ENCODE peak calls at places on chromosomes 6 and 20, in five cellular contexts. O, E, C, X and D are unnamed samples.

GRCh38 chr6:65113581-65113980 is 593.4 kb downstream of the EYS start:
- DNase-seq in E (no peak), X (no peak), C (no peak), O (no peak), D (no peak)

GRCh38 chr6:142071981-142072380 is 60.7 kb upstream of the GJE1 start:
- DNase-seq in C (no peak), O (no peak), E (no peak), X (no peak), D (no peak)

GRCh38 chr6:75291744-75292143 is 7.2 kb upstream of the TMEM30A start:
- DNase-seq in O (no peak), C (no peak), X (no peak), E (no peak), D (no peak)

GRCh38 chr6:50586074-50586473 is 127.3 kb upstream of the TFAP2D start:
- DNase-seq in X (no peak), O (no peak), C (no peak), E (no peak), D (no peak)

GRCh38 chr6:44917430-44917829 is 410.7 kb upstream of the RUNX2 start:
- DNase-seq in E (no peak), C (no peak), O (no peak), X (no peak), D (no peak)

GRCh38 chr6:116764961-116765841 is at the start of gene FAM162B:
- DNase-seq in C (no peak), O (peak), X (no peak), E (no peak), D (peak)

GRCh38 chr20:15446373-15446772 is 1109.0 kb upstream of the FLRT3 start:
- DNase-seq in O (no peak), C (no peak), X (peak), E (no peak), D (no peak)

GRCh38 chr6:151299009-151299408 is 59.2 kb downstream of the AKAP12 start:
- DNase-seq in C (no peak), X (no peak), O (no peak), E (no peak), D (no peak)

GRCh38 chr6:108074359-108075144 is at the start of gene OSTM1:
- DNase-seq in E (peak), C (peak), X (peak), O (peak), D (peak)

GRCh38 chr6:41698350-41698781 is 37.0 kb downstream of the TFEB start:
- DNase-seq in O (no peak), C (no peak), E (no peak), X (no peak), D (no peak)

GRCh38 chr6:139133272-139133671 is 1.6 kb upstream of the HECA start:
- DNase-seq in E (no peak), C (peak), X (no peak), O (no peak), D (no peak)

GRCh38 chr6:36914227-36914794 is 28.6 kb downstream of the C6orf89 start:
- DNase-seq in O (peak), C (no peak), E (peak), X (peak), D (peak)

GRCh38 chr20:35579196-35579595 is 36.4 kb upstream of the SPAG4 start:
- DNase-seq in O (no peak), X (no peak), C (no peak), E (no peak), D (no peak)

GRCh38 chr6:116954335-116954734 is 77.3 kb downstream of the RFX6 start:
- DNase-seq in E (no peak), O (no peak), C (no peak), X (no peak), D (no peak)

GRCh38 chr20:46651091-46651962 is at the start of gene SLC13A3:
- DNase-seq in X (no peak), O (peak), E (no peak), C (no peak), D (no peak)

GRCh38 chr6:5723905-5724691 is 282.6 kb downstream of the NRN1 start:
- DNase-seq in O (no peak), C (peak), E (no peak), X (no peak), D (peak)

GRCh38 chr20:45100563-45101245 is at the start of gene KCNS1:
- DNase-seq in C (no peak), O (peak), E (no peak), X (peak), D (no peak)

GRCh38 chr20:47319517-47320252 is 36.8 kb downstream of the ZMYND8 start:
- DNase-seq in C (no peak), X (peak), O (peak), E (peak), D (peak)

GRCh38 chr6:15500901-15501805 is 161.7 kb downstream of the DTNBP1 start:
- DNase-seq in X (no peak), O (no peak), C (no peak), E (no peak), D (no peak)

GRCh38 chr20:58722379-58722778 is 29.8 kb downstream of the NPEPL1 start:
- DNase-seq in X (no peak), E (no peak), C (no peak), O (no peak), D (peak)

GRCh38 chr6:50816947-50817637 is 1.6 kb upstream of the TFAP2B start:
- DNase-seq in O (no peak), C (no peak), X (no peak), E (no peak), D (no peak)

GRCh38 chr20:20712004-20712473 is 405 bp downstream of the RALGAPA2 start:
- DNase-seq in X (peak), E (no peak), O (peak), C (no peak), D (no peak)

GRCh38 chr6:134047673-134048072 is 4.8 kb downstream of the SLC2A12 start:
- DNase-seq in X (no peak), C (no peak), E (no peak), O (no peak), D (no peak)

DNA sequence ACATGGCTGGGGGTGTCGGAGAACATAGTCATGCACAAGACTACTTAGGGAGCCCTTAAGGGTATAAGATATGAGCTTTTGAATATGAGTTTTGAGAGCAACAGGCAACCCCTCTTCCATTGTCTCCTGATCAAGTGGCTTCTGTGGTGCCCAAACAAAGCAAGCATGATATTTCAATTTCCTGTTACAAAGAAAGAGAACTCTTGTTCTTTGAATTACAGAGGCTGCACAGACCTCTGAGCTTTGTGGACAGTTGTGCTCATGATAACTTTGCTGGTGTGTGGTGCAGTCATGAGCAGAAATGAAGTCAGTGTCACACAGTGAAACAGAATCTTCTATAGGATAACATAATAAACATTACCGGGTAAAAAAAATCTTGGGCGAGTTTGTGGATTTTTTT is 66.8 kb upstream of the THEMIS start:
- DNase-seq in E (no peak), C (no peak), O (no peak), X (peak), D (no peak)
- H3K4me3 ChIP-seq in E (no peak), C (no peak), O (no peak), X (no peak), D (no peak)

DNA sequence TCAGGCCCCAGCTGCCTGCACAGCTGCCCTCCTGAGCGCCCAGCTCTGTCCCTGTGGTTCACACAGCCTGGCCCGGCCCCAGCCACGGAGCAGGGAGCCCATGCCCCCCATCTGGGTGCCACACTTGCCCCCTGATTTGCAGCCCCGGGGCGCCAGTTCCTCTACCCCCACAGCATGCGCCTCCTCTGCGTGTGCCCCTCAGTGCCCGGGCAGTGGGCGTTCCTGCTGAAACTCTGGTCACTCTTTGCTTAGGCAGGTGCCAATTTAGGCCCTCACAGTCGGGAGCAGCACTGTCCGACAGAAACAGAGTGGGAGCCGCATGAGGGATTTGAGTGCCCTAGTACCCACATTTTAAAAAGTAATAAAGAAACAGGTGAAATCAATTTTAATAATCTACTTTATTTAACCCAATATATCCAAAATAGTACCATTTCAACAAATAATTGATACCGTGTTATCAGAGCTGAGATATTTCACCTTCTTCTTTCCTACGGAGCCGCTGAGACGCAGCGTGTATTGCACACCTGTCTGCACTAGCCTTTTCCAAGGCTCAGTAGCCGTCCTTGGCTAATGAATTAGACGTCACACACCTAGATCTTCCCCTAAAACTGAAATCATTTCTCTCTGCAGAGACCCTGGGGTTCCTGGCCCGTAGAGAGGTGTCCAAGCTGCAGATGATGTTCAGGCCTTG is 106.4 kb downstream of the ASXL1 start:
- DNase-seq in O (no peak), C (no peak), X (no peak), E (no peak), D (no peak)
- H3K27ac ChIP-seq in O (peak), C (no peak), X (peak), E (no peak), D (peak)

GRCh38 chr20:36860811-36861624 is 14.9 kb upstream of the TLDC2 start:
- DNase-seq in O (no peak), C (no peak), E (no peak), X (no peak), D (no peak)

GRCh38 chr20:36861875-36862801 is 13.8 kb upstream of the TLDC2 start:
- DNase-seq in X (no peak), O (peak), E (peak), C (no peak), D (peak)

GRCh38 chr20:36862857-36863668 is 12.9 kb upstream of the TLDC2 start:
- DNase-seq in E (no peak), X (no peak), C (no peak), O (peak), D (no peak)

GRCh38 chr20:36860339-36860738 is 15.6 kb upstream of the TLDC2 start:
- DNase-seq in O (no peak), X (no peak), E (no peak), C (no peak), D (no peak)

DNA sequence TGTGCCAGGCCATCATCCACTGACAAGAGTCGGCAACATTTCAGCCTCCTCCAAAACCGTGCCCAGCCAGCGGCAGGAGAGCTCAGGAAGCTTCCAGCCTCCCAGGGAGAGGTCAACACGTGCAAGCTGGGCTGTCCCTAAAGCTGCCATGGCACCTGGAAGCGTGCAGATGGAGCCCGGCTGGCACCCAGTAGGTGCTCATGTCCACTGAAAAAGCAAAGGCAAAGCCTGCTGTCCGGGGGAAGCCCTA is 14.4 kb upstream of the TLDC2 start:
- DNase-seq in X (no peak), O (no peak), E (no peak), C (no peak), D (no peak)
- H3K4me3 ChIP-seq in X (no peak), O (peak), E (peak), C (no peak), D (peak)

DNA sequence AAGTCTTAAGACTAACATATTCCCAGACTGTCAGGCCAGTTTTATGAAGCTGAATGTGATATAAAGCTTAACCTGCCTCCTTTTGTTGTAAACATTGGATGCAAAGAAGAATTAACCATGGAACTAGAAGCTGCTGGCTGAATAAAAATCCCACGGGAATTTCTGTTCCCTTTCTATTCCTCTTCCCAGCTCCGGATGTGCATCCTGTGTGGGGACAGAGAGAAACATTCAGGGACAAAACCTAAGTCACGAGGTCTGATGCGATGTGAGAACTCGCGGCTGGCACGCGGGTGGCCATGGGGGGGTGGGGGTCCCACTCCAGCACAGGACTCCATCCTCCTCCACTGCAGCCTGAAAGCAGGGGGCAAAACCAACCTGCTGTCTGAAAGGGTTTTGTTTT is 32.2 kb downstream of the RAMACL start:
- DNase-seq in C (no peak), X (no peak), E (no peak), O (no peak), D (no peak)
- H3K27ac ChIP-seq in C (no peak), X (peak), E (peak), O (no peak), D (no peak)

GRCh38 chr20:2558581-2559301 is 22.4 kb downstream of the TMC2 start:
- DNase-seq in X (peak), E (peak), C (no peak), O (no peak), D (no peak)

GRCh38 chr20:2563116-2563515 is 26.7 kb downstream of the TMC2 start:
- DNase-seq in O (no peak), X (no peak), C (no peak), E (peak), D (no peak)

GRCh38 chr20:2559641-2560040 is 23.3 kb downstream of the TMC2 start:
- DNase-seq in X (no peak), O (no peak), E (peak), C (no peak), D (no peak)

DNA sequence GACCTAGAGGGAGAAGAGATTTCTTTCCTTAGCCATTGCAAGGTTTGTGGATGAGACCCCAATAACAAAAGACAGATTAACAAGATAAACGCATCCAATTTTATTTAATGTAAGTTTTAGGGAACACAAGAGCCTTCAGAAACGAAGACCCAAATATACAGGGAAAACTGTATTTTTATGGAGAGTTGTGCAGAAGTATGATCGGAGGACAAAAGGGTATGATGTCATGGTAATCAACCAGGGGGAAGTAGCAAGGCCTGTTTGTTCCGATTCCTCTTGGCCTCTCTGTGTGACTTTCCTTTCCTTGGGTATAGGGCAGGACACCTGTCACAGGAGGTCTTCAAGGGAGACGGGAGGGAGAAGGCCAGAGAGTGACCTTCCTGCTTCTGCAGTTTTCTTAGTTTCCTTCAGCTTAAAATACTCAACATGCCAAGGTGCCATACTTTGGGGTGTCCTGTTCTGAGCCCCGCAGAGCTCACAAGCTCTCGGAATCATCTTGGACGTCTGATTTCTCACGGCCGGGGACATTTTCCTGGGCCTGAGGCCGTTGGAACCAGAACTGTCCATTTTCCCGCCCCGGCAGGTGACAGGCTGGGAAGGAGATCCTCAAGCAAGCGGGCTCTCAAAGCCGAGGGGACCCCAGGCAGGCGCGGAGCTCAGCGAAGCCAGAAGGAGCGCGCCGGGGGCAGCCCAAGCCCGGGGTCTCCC is 21.7 kb downstream of the TMC2 start:
- DNase-seq in E (peak), X (no peak), C (no peak), O (no peak), D (no peak)
- H3K4me3 ChIP-seq in E (no peak), X (no peak), C (no peak), O (peak), D (no peak)

GRCh38 chr20:17822540-17823155 is 122.9 kb downstream of the BANF2 start:
- DNase-seq in X (no peak), E (no peak), O (no peak), C (no peak), D (no peak)
- H3K27ac ChIP-seq in X (peak), E (no peak), O (no peak), C (no peak), D (peak)